ENCODE peak calls at places on chromosomes 3 and 15, in five cellular contexts. M is cardiac septum, I is mammary epithelial cell, D is kidney tubule cell, G is cerebellum. Z is an unnamed sample.

GRCh38 chr3:131530843-131531242 is 28.1 kb upstream of the MRPL3 start:
- DNase-seq in M (no peak), D (no peak), I (no peak), G (no peak), Z (no peak)

GRCh38 chr3:111621535-111621934 is 26.4 kb upstream of the ZBED2 start:
- DNase-seq in D (peak), M (no peak), G (no peak), I (no peak), Z (peak)

GRCh38 chr3:123469323-123469995 is 20.6 kb upstream of the ADCY5 start:
- DNase-seq in I (no peak), G (peak), D (no peak), M (no peak), Z (no peak)

GRCh38 chr3:135895106-135895733 is 70.3 kb upstream of the PPP2R3A start:
- DNase-seq in I (peak), G (peak), M (no peak), D (peak), Z (peak)

GRCh38 chr3:178100881-178101280 is 435.4 kb upstream of the KCNMB2 start:
- DNase-seq in M (no peak), I (no peak), G (no peak), D (no peak), Z (no peak)

GRCh38 chr15:96337354-96337990 is 7.0 kb downstream of the NR2F2 start:
- DNase-seq in G (no peak), I (no peak), D (no peak), M (no peak), Z (no peak)

GRCh38 chr3:18047052-18047451 is 304.6 kb upstream of the TBC1D5 start:
- DNase-seq in G (no peak), M (no peak), I (no peak), D (no peak), Z (no peak)

GRCh38 chr15:67897646-67898045 is 57.8 kb upstream of the RNU6-1 start:
- DNase-seq in M (no peak), D (no peak), G (no peak), I (no peak), Z (no peak)

GRCh38 chr3:53554559-53555511 is 60.4 kb downstream of the CACNA1D start:
- DNase-seq in G (no peak), D (no peak), M (no peak), I (no peak), Z (no peak)

GRCh38 chr3:21913791-21914190 is 162.8 kb upstream of the ZNF385D start:
- DNase-seq in I (no peak), G (no peak), M (no peak), D (no peak), Z (no peak)